ENCODE peak calls at places on chromosomes 12 and 14, in eight cellular contexts. M is HCT116; G is SK-N-SH; Q is adrenal gland; X is fibroblast of pulmonary artery; J is HL-60; S is CD4-positive, CD25-positive, alpha-beta regulatory T cell; O is upper lobe of left lung. T is an unnamed sample.

GRCh38 chr14:43410631-43411030 is 1096.5 kb downstream of the FSCB start:
- DNase-seq in J (no peak), G (no peak), S (no peak), O (peak), M (no peak), X (no peak), Q (no peak), T (no peak)

GRCh38 chr12:121432740-121433476 is 33.0 kb downstream of the RNF34 start:
- DNase-seq in O (peak), G (no peak), X (no peak), M (no peak), Q (no peak), J (no peak), S (no peak), T (no peak)

GRCh38 chr14:75181426-75182062 is 5.1 kb upstream of the TMED10 start:
- DNase-seq in M (no peak), X (no peak), Q (no peak), O (no peak), G (no peak), S (no peak), J (no peak), T (no peak)

GRCh38 chr12:32846053-32846452 is 50.5 kb downstream of the PKP2 start:
- DNase-seq in X (no peak), J (no peak), S (no peak), G (no peak), Q (no peak), M (no peak), O (no peak), T (no peak)

GRCh38 chr12:110670161-110670701 is 18.7 kb downstream of the HVCN1 start:
- DNase-seq in M (no peak), Q (no peak), J (no peak), O (no peak), S (peak), X (no peak), G (no peak), T (no peak)

GRCh38 chr14:90649096-90649495 is 167.1 kb downstream of the TTC7B start:
- DNase-seq in Q (no peak), S (no peak), X (peak), O (no peak), G (no peak), M (no peak), J (no peak), T (peak)

GRCh38 chr12:96196781-96197180 is 2.6 kb downstream of the ELK3 start:
- DNase-seq in Q (no peak), S (peak), J (no peak), M (no peak), O (no peak), G (no peak), X (no peak), T (no peak)

GRCh38 chr14:105015242-105015641 is 5.6 kb downstream of the CDCA4 start:
- DNase-seq in J (no peak), G (no peak), X (no peak), M (no peak), Q (no peak), O (no peak), S (no peak), T (no peak)

GRCh38 chr12:107668320-107668719 is 17.3 kb upstream of the PWP1 start:
- DNase-seq in J (no peak), Q (no peak), M (no peak), G (no peak), O (no peak), S (no peak), X (no peak), T (no peak)

GRCh38 chr14:64844272-64844671 is 35.4 kb downstream of the SPTB start:
- DNase-seq in O (no peak), Q (no peak), M (no peak), G (no peak), S (no peak), X (no peak), J (no peak), T (no peak)

GRCh38 chr14:64838656-64839055 is 41.1 kb downstream of the SPTB start:
- DNase-seq in Q (no peak), X (no peak), M (no peak), O (no peak), S (no peak), J (no peak), G (no peak), T (no peak)

GRCh38 chr14:64844993-64845536 is 34.6 kb downstream of the SPTB start:
- DNase-seq in J (no peak), S (no peak), Q (no peak), O (no peak), M (no peak), G (no peak), X (no peak), T (no peak)

GRCh38 chr14:64841121-64841611 is 38.5 kb downstream of the SPTB start:
- DNase-seq in O (no peak), S (no peak), M (peak), Q (peak), J (no peak), X (peak), G (no peak), T (peak)

DNA sequence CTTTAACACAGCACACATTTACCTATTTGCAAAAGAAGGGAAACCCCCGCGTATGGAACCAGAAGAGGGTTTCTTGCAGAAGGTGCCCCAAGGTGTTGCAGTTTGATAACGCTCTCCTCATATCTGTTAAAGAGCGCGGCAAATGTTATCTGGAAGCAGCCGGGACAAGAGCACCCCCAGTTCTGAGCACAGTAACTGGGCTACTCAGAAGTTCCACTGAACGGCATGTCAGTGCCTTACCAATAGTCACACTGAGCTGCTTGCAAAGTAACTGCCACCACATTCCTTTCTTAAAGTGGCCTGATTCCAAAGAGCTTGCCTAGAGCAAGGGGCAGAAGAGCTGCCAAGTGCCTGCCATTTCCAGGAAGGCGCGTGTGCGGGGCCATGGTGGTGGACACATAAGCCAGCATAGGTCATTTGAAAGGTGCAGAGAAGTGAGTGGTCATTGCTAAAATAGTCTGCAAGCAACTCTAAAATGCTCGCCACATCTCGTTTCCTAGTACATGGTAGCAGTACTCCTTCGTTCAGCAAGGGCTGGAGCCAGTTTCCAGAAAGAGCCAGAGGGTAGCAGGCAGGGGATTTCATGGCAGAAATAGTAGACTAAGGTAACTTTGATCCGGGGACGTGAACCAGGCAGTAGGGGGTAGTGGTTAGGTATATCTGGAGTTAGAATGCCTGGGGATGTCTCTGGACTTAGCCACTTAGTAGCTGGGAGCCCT is 37.8 kb downstream of the SPTB start:
- DNase-seq in M (no peak), S (no peak), Q (no peak), X (no peak), G (no peak), O (no peak), J (no peak), T (no peak)
- H3K4me3 ChIP-seq in M (no peak), S (no peak), Q (no peak), X (no peak), G (no peak), O (no peak), J (no peak), T (no peak)

GRCh38 chr14:100824156-100824555 is 1.8 kb upstream of the MEG3 start:
- DNase-seq in G (peak), M (no peak), O (peak), S (no peak), J (no peak), Q (peak), X (peak), T (no peak)

GRCh38 chr14:100824946-100825690 is 800 bp upstream of the MEG3 start:
- DNase-seq in G (no peak), Q (no peak), J (no peak), M (no peak), X (no peak), O (no peak), S (no peak), T (no peak)

GRCh38 chr14:100826371-100827139 is 637 bp downstream of the MEG3 start:
- DNase-seq in J (no peak), X (no peak), Q (no peak), O (no peak), M (no peak), G (no peak), S (no peak), T (no peak)

GRCh38 chr14:100827140-100827517 is 1.2 kb downstream of the MEG3 start:
- DNase-seq in M (no peak), G (no peak), Q (no peak), J (no peak), S (no peak), O (no peak), X (peak), T (no peak)

GRCh38 chr14:100825691-100826331 is at the start of gene MEG3:
- DNase-seq in M (no peak), J (no peak), Q (peak), S (no peak), G (no peak), X (peak), O (no peak), T (no peak)
- H3K4me3 ChIP-seq in M (no peak), J (no peak), Q (peak), S (no peak), G (no peak), X (peak), O (no peak), T (no peak)

DNA sequence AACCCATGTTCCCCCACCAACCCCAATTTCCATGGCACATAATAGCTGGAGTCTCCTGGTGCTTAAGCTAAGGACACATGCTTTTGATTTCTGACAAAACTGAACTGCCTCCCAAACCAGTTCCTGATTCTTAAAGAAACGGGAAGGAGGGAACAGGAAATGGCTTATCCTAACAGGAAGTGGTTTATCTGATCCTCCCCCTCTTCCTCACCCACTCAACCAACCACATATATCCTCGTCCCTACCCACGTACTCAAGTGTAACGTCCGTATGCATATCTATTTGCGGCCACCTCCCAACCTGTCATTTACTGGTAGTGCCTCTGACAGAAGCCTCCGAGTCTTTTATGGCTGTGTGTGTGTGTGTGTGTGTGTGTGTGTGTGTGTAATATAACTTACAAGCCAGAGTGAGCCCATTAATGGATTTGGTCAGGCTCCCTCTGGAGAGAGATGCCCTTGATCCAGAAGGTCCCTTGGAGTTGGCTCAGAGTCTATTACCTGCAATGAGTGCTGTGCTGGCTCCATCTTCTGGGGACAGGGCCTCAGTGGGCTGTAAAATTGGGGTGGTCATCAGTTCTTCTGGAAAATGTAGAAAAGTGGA is 7.7 kb downstream of the DAZAP2 start:
- DNase-seq in G (peak), X (peak), M (no peak), O (no peak), S (peak), J (peak), Q (no peak), T (no peak)
- H3K4me3 ChIP-seq in G (no peak), X (no peak), M (no peak), O (no peak), S (peak), J (no peak), Q (no peak), T (no peak)

DNA sequence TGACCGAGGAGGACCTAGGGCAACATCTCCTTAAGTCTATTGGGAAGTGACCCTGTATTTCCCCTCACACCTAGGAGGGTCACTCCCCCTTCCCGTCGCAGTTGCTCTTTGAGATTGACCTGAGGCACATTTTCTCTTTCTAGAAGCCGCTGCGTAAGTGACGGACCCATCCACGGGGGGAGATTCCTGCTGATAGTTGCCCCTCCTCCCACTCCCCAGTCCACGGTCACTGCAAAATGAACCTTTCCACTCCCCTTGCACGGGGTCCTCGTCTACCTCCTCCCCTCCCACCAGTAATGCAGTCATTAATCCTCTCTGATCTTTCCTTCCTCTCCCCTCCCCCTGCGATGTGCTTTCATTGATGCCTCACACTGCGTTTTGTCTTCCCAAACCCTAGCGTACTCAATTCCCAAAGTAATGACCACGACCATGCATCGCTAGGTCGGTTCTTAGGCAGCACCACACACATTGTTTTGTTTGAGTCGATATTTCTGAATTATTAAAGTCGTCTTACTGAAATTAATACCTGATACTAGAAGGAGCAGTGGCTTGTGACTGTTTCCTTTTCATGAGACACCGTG is 790 bp downstream of the ETNK1 start:
- DNase-seq in S (peak), M (peak), J (no peak), Q (peak), X (peak), G (peak), O (no peak), T (peak)
- H3K4me3 ChIP-seq in S (peak), M (peak), J (peak), Q (peak), X (peak), G (peak), O (peak), T (peak)

GRCh38 chr14:51563560-51563959 is 88.2 kb upstream of the FRMD6 start:
- DNase-seq in J (no peak), S (no peak), X (no peak), Q (no peak), M (no peak), O (no peak), G (no peak), T (no peak)

GRCh38 chr14:51564986-51565604 is 86.6 kb upstream of the FRMD6 start:
- DNase-seq in M (no peak), S (no peak), J (no peak), O (no peak), X (no peak), G (no peak), Q (no peak), T (no peak)

GRCh38 chr14:51564460-51564859 is 87.2 kb upstream of the FRMD6 start:
- DNase-seq in O (no peak), J (no peak), M (no peak), S (no peak), Q (no peak), G (no peak), X (no peak), T (no peak)

GRCh38 chr14:51568366-51568765 is 83.3 kb upstream of the FRMD6 start:
- DNase-seq in S (no peak), X (no peak), Q (no peak), G (no peak), J (no peak), M (no peak), O (no peak), T (no peak)

DNA sequence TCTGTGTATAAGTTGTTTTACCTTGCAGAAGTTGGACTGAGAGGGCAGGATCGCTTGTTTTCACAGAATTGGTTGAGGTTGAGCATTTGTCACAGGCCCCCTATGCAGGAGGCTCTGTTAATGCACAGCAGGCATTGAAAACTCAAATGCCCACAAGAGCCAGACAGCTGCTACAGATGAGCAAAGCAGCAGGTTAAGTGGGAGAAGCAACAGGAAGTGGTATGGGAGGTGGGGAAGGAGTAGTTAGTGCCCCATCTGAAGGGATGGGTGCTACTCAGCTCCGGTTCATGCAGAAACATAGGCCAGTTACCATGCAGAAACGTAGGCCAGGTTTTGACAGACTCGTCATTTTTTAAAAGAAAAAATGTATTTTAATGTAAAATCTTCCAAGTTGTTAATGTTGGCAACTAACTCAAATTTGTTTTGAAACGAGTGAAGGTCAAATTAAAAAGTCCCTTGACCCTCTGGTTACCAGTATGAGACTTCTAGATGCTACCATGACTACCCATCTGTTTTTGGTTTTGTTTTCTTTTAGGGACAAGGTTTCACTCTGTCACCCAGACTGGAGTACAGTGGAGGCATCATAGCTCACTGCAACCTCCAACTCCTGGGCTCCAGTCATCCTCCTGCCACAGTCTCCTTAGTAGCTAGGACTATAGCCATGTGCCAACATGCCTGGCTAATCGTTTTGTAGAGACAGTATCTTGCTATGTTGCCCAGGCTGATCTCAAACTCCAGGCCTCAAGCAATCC is 84.7 kb upstream of the FRMD6 start:
- DNase-seq in X (no peak), J (no peak), M (no peak), Q (no peak), O (no peak), S (peak), G (no peak), T (no peak)
- H3K4me3 ChIP-seq in X (no peak), J (no peak), M (no peak), Q (no peak), O (no peak), S (no peak), G (no peak), T (no peak)

GRCh38 chr12:12889701-12890100 is 1.7 kb upstream of the GPRC5A start:
- DNase-seq in O (no peak), X (no peak), G (no peak), M (no peak), S (no peak), J (no peak), Q (no peak), T (no peak)

GRCh38 chr12:12890492-12890814 is 909 bp upstream of the GPRC5A start:
- DNase-seq in X (no peak), G (peak), J (no peak), S (no peak), O (no peak), Q (peak), M (no peak), T (peak)

GRCh38 chr12:12890815-12891645 is at the start of gene GPRC5A:
- DNase-seq in O (peak), J (no peak), X (peak), S (peak), Q (peak), M (peak), G (peak), T (peak)

GRCh38 chr12:12885060-12885792 is 6.1 kb upstream of the GPRC5A start:
- DNase-seq in Q (no peak), G (no peak), M (no peak), J (no peak), X (no peak), S (no peak), O (no peak), T (no peak)

DNA sequence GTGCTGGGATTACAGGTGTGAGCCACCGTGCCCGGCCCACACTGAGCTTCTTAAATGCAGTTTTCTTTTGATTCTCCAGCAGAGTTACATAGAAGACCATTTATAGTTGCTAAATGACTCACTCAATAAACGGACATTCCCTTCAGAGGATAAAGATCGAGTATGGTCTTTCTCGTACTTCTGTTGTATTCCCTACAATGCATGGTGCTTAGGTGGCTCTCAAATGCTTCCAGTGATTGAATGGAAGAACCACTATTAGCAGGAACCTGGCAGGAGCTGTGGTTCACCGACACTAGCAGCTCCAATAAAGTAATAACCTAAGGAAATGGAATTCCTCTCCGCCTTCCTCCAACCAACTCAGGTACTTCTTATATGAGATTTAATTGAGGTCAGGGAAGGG is 3.9 kb upstream of the GPRC5A start:
- DNase-seq in G (no peak), O (no peak), X (no peak), S (no peak), J (no peak), M (no peak), Q (no peak), T (no peak)
- H3K4me3 ChIP-seq in G (no peak), O (no peak), X (no peak), S (no peak), J (no peak), M (no peak), Q (no peak), T (no peak)

DNA sequence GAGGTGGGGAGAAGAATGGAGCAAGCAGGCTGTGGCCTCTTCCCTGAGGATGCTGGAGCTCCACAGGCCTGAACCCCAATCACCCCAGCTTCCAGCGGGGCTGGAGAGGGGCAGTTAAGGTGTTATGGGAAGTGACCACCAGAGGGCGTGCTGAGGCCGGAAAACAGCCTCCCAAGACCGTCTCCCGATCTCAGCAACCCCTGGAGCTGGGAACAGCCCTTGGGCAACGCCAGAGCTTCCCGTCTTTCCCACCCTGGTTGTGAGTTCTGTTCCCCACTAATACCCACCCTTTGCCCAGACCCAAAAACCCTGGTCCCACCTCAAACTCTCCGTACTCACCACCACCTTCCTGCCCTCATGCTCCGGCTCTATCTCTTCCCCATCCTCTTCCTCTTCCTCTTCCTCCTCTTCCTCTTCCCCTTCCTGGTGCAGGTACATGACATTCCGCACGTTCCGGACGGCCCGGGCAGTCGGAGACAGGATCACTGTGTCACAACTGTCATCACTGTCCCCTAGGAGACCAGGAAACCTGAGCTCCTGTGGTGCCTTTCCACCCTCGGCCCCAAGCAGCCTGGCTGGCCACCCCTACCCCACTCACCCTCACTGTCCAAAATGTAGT is 13.1 kb downstream of the SPRYD3 start:
- DNase-seq in S (peak), O (no peak), G (peak), J (peak), M (peak), Q (peak), X (peak), T (peak)
- H3K4me3 ChIP-seq in S (no peak), O (no peak), G (no peak), J (no peak), M (no peak), Q (no peak), X (no peak), T (no peak)